ENCODE peak calls at places on chromosomes 13 and 19, in seven cellular contexts. X is hepatocyte, Z is breast epithelium, V is AG04450, S is uterus, N is cardiac fibroblast, T is fibroblast of mammary gland. A is an unnamed sample.

GRCh38 chr13:30396434-30397075 is 25.7 kb upstream of the UBE2L5 start:
- DNase-seq in X (no peak), Z (no peak), V (no peak), S (no peak), N (peak), T (no peak), A (no peak)

GRCh38 chr13:33721719-33722118 is 96.2 kb upstream of the RFC3 start:
- DNase-seq in X (no peak), Z (no peak), V (no peak), S (no peak), N (peak), T (peak), A (no peak)

GRCh38 chr19:46357846-46358583 is 11.1 kb downstream of the PPP5C start:
- DNase-seq in X (no peak), Z (no peak), V (no peak), S (no peak), N (no peak), T (peak), A (no peak)

GRCh38 chr19:45097776-45098520 is 5.0 kb downstream of the PPP1R37 start:
- DNase-seq in X (peak), Z (peak), V (peak), S (peak), N (peak), T (peak), A (peak)

GRCh38 chr19:3065675-3066357 is 3.5 kb upstream of the TLE5 start:
- DNase-seq in X (peak), Z (no peak), V (no peak), S (no peak), N (no peak), T (no peak), A (no peak)

GRCh38 chr13:98401936-98402335 is 175.0 kb downstream of the STK24 start:
- DNase-seq in X (no peak), Z (no peak), V (no peak), S (no peak), N (no peak), T (no peak), A (no peak)

GRCh38 chr19:16518061-16518460 is 21.9 kb downstream of the C19orf44 start:
- DNase-seq in X (no peak), Z (no peak), V (no peak), S (no peak), N (no peak), T (no peak), A (no peak)

GRCh38 chr13:40447857-40448256 is 218.6 kb downstream of the FOXO1 start:
- DNase-seq in X (no peak), Z (no peak), V (no peak), S (no peak), N (no peak), T (no peak), A (no peak)

GRCh38 chr19:47663911-47664771 is 49.1 kb upstream of the EHD2 start:
- DNase-seq in X (peak), Z (peak), V (peak), S (peak), N (peak), T (peak), A (peak)

GRCh38 chr13:28093871-28094270 is 6.5 kb downstream of the FLT3 start:
- DNase-seq in X (no peak), Z (no peak), V (no peak), S (no peak), N (no peak), T (no peak), A (no peak)

GRCh38 chr13:35690546-35690945 is 214.1 kb upstream of the MAB21L1 start:
- DNase-seq in X (no peak), Z (no peak), V (no peak), S (no peak), N (peak), T (peak), A (no peak)

GRCh38 chr13:45441633-45442032 is 23.1 kb upstream of the COG3 start:
- DNase-seq in X (no peak), Z (no peak), V (no peak), S (no peak), N (peak), T (peak), A (no peak)

GRCh38 chr19:5078666-5079409 is 109.9 kb downstream of the KDM4B start:
- DNase-seq in X (no peak), Z (no peak), V (no peak), S (no peak), N (no peak), T (no peak), A (no peak)

GRCh38 chr13:71149498-71150363 is 717.3 kb downstream of the DACH1 start:
- DNase-seq in X (no peak), Z (no peak), V (no peak), S (no peak), N (no peak), T (no peak), A (no peak)

GRCh38 chr13:98897706-98898105 is 80.2 kb downstream of the DOCK9 start:
- DNase-seq in X (no peak), Z (no peak), V (no peak), S (no peak), N (no peak), T (no peak), A (no peak)

GRCh38 chr19:20661150-20661819 is at the start of gene ZNF626:
- DNase-seq in X (peak), Z (peak), V (peak), S (peak), N (peak), T (peak), A (peak)

GRCh38 chr19:8904597-8904996 is 72.4 kb downstream of the MBD3L1 start:
- DNase-seq in X (no peak), Z (no peak), V (no peak), S (no peak), N (no peak), T (no peak), A (no peak)

GRCh38 chr19:52048604-52049493 is at the start of gene ZNF432:
- DNase-seq in X (peak), Z (peak), V (peak), S (peak), N (peak), T (peak), A (peak)

GRCh38 chr13:51396352-51396751 is 56.5 kb downstream of the INTS6 start:
- DNase-seq in X (no peak), Z (no peak), V (no peak), S (no peak), N (no peak), T (peak), A (no peak)

GRCh38 chr19:15810335-15810734 is 5.1 kb downstream of the OR10H1 start:
- DNase-seq in X (no peak), Z (no peak), V (no peak), S (peak), N (no peak), T (peak), A (no peak)

GRCh38 chr19:12840091-12841079 is 2.1 kb downstream of the MAST1 start:
- DNase-seq in X (peak), Z (peak), V (no peak), S (peak), N (peak), T (peak), A (no peak)

GRCh38 chr13:58480011-58480410 is 848.5 kb downstream of the PCDH17 start:
- DNase-seq in X (no peak), Z (no peak), V (no peak), S (no peak), N (no peak), T (no peak), A (peak)

GRCh38 chr19:42282810-42283247 is 13.8 kb downstream of the CIC start:
- DNase-seq in X (no peak), Z (no peak), V (no peak), S (no peak), N (no peak), T (no peak), A (no peak)

GRCh38 chr13:25608181-25608580 is 236.4 kb downstream of the ATP8A2 start:
- DNase-seq in X (no peak), Z (no peak), V (no peak), S (no peak), N (no peak), T (no peak), A (no peak)

GRCh38 chr13:36758345-36758744 is 60.7 kb upstream of the RFXAP start:
- DNase-seq in X (no peak), Z (no peak), V (no peak), S (no peak), N (no peak), T (no peak), A (no peak)

GRCh38 chr13:64993514-64994164 is 2236.5 kb downstream of the PCDH9 start:
- DNase-seq in X (no peak), Z (no peak), V (no peak), S (no peak), N (no peak), T (no peak), A (no peak)

GRCh38 chr13:111387026-111387871 is 66.8 kb downstream of the TEX29 start:
- DNase-seq in X (no peak), Z (no peak), V (no peak), S (no peak), N (no peak), T (no peak), A (no peak)

GRCh38 chr13:95740921-95741320 is 64.0 kb downstream of the DNAJC3 start:
- DNase-seq in X (no peak), Z (no peak), V (no peak), S (no peak), N (no peak), T (no peak), A (no peak)

GRCh38 chr19:30118760-30119159 is 176.7 kb downstream of the URI1 start:
- DNase-seq in X (no peak), Z (no peak), V (no peak), S (no peak), N (no peak), T (no peak), A (no peak)

GRCh38 chr19:49447485-49448431 is 3.9 kb downstream of the PIH1D1 start:
- DNase-seq in X (no peak), Z (no peak), V (no peak), S (peak), N (peak), T (peak), A (no peak)

GRCh38 chr13:107906131-107906530 is 309.2 kb downstream of the LIG4 start:
- DNase-seq in X (no peak), Z (no peak), V (no peak), S (no peak), N (no peak), T (no peak), A (no peak)
- TF ChIP-seq CTCF in X (no peak), Z (no peak), V (no peak), S (no peak), N (no peak), T (no peak), A (no peak)

GRCh38 chr19:7697721-7698287 is 4.1 kb downstream of the FCER2 start:
- DNase-seq in X (no peak), Z (no peak), V (no peak), S (no peak), N (no peak), T (no peak), A (no peak)
- H3K4me3 ChIP-seq in X (no peak), Z (no peak), V (no peak), S (no peak), N (no peak), T (no peak), A (no peak)

DNA sequence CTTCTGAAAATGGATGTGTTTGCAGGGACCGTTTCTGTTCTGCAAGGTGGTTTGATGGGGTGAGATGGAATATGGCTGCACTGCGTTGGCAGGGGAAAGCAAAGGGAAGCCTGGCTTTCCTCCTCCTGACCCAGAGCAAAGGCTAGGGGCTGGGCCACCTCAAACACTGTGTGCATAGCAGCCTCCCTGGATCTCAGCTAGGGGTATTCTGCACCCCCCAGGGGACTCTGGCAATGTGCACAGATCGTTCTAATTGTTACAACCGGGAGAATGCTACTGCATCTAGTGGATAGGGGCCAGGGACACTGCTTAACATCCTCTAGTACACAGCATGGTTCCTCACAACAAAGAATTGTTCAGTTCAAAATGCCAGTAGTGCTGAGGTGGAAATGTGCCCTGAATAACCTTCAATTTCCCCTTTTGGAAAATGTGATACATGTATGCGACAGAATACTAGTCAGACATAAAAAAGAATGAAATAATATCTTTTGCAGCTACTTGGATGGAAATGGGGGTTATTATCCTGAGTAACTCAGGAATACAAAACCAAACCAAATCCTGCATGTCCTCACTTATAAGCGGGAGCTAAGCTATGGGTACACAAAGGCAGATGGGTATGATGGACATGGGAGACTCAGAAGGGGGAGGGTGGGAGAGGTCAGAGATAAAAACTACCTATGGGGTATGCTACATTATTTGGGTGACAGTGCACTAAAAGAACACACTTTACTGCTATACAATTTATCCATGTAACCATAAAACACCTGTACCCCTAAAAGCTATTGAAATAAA is 671.2 kb downstream of the UQCRFS1 start:
- DNase-seq in X (no peak), Z (no peak), V (no peak), S (no peak), N (no peak), T (no peak), A (no peak)
- TF ChIP-seq CTCF in X (no peak), Z (no peak), V (no peak), S (no peak), N (no peak), T (no peak), A (no peak)

GRCh38 chr13:106001443-106001842 is 534.0 kb downstream of the EFNB2 start:
- DNase-seq in X (no peak), Z (no peak), V (no peak), S (no peak), N (no peak), T (no peak), A (no peak)
- H3K4me3 ChIP-seq in X (no peak), Z (no peak), V (no peak), S (no peak), N (no peak), T (no peak), A (no peak)

GRCh38 chr13:37869756-37870488 is at the start of gene TRPC4:
- DNase-seq in X (peak), Z (no peak), V (no peak), S (peak), N (peak), T (peak), A (peak)
- TF ChIP-seq CTCF in X (peak), Z (no peak), V (peak), S (peak), N (peak), T (peak), A (peak)

A was measured in astrocyte of the cerebellum.